ENCODE peak calls at places on chromosome 7, in nine cellular contexts. W, H, E, T, K, Y, J, N and S are unnamed samples.

GRCh38 chr7:99031496-99031895 is 112.4 kb downstream of the SMURF1 start:
- DNase-seq in K (no peak), W (no peak), Y (no peak), H (no peak), T (peak), J (no peak), E (no peak), N (no peak), S (no peak)

GRCh38 chr7:66950763-66951162 is 29.7 kb downstream of the TMEM248 start:
- DNase-seq in W (no peak), T (no peak), H (no peak), N (peak), Y (no peak), K (no peak), J (peak), E (peak), S (peak)

GRCh38 chr7:130486114-130486962 is 5.5 kb upstream of the MEST start:
- DNase-seq in J (peak), Y (peak), N (peak), E (no peak), W (no peak), H (peak), T (peak), K (peak), S (peak)

GRCh38 chr7:96723622-96724021 is 14.0 kb upstream of the SEM1 start:
- DNase-seq in J (no peak), W (no peak), K (no peak), E (peak), T (no peak), N (no peak), Y (peak), H (peak), S (peak)

GRCh38 chr7:47915066-47915976 is 32.9 kb downstream of the PKD1L1 start:
- DNase-seq in E (peak), Y (no peak), T (no peak), J (no peak), K (no peak), N (no peak), H (no peak), W (no peak), S (peak)

GRCh38 chr7:30752484-30752883 is 549 bp downstream of the INMT start:
- DNase-seq in N (no peak), E (no peak), J (no peak), W (no peak), T (no peak), Y (no peak), H (no peak), K (no peak), S (no peak)

GRCh38 chr7:122046402-122046801 is 97.6 kb downstream of the AASS start:
- DNase-seq in K (no peak), Y (no peak), N (no peak), T (no peak), E (no peak), J (no peak), H (no peak), W (no peak), S (no peak)

GRCh38 chr7:117942780-117943179 is 69.5 kb upstream of the CTTNBP2 start:
- DNase-seq in Y (no peak), J (no peak), K (no peak), E (no peak), W (no peak), H (no peak), N (no peak), T (no peak), S (no peak)

GRCh38 chr7:140261522-140261921 is 84.7 kb upstream of the KDM7A start:
- DNase-seq in W (no peak), N (no peak), Y (no peak), K (no peak), J (no peak), T (no peak), H (no peak), E (no peak), S (no peak)

GRCh38 chr7:71442492-71443196 is 310.7 kb downstream of the GALNT17 start:
- DNase-seq in N (no peak), J (no peak), K (no peak), E (no peak), T (no peak), Y (no peak), W (no peak), H (no peak), S (peak)

GRCh38 chr7:106462365-106462859 is 177.6 kb upstream of the NAMPT start:
- DNase-seq in K (no peak), E (no peak), Y (peak), T (no peak), J (no peak), H (peak), N (no peak), W (no peak), S (peak)

GRCh38 chr7:39534599-39534998 is 31.6 kb upstream of the YAE1 start:
- DNase-seq in H (no peak), J (no peak), T (no peak), E (no peak), N (no peak), Y (no peak), W (no peak), K (no peak), S (no peak)

GRCh38 chr7:151249034-151249731 is 689 bp upstream of the SMARCD3 start:
- DNase-seq in Y (no peak), W (no peak), H (no peak), J (peak), K (no peak), T (peak), E (peak), N (peak), S (peak)

GRCh38 chr7:130899071-130899451 is 165.1 kb upstream of the KLF14 start:
- DNase-seq in T (no peak), W (no peak), J (no peak), K (no peak), Y (no peak), N (no peak), E (no peak), H (no peak), S (no peak)

GRCh38 chr7:31192996-31193395 is 140.9 kb downstream of the ADCYAP1R1 start:
- DNase-seq in K (no peak), Y (peak), N (peak), W (no peak), E (peak), H (no peak), J (no peak), T (peak), S (peak)

GRCh38 chr7:3162286-3162685 is 118.6 kb upstream of the CARD11 start:
- DNase-seq in J (no peak), E (no peak), Y (no peak), N (no peak), K (no peak), T (no peak), H (no peak), W (no peak), S (peak)
- TF ChIP-seq CTCF in J (no peak), E (no peak), Y (no peak), N (no peak), K (no peak), T (no peak), H (no peak), W (peak), S (peak)

GRCh38 chr7:110131344-110131743 is 959.6 kb upstream of the LRRN3 start:
- DNase-seq in H (no peak), W (no peak), J (no peak), K (no peak), T (no peak), E (no peak), Y (no peak), N (no peak), S (no peak)

GRCh38 chr7:110129159-110129558 is 961.8 kb upstream of the LRRN3 start:
- DNase-seq in K (no peak), W (no peak), H (no peak), N (no peak), T (no peak), E (no peak), J (no peak), Y (no peak), S (no peak)

DNA sequence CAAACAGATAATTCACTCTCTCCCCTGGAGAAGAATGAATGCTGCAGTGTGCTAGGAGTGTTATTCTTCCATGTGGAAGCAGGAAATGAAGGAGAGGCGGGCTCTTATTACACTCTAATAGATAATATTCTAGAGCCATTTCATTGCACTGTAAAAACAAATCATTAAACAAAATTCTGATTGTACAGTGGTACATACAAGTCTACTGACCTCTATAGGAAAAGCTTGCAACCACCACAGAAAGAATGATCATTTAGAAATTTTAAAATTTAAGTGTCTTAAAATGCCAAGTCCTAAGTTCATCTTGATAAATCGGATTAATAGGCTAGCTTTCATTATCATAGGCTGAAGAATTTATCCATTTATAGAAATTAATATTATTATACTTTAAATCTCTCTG is 960.3 kb upstream of the LRRN3 start:
- DNase-seq in J (no peak), T (no peak), Y (no peak), K (no peak), E (peak), W (no peak), N (no peak), H (no peak), S (peak)
- TF ChIP-seq CTCF in J (no peak), T (no peak), Y (no peak), K (no peak), E (no peak), W (no peak), N (no peak), H (peak), S (peak)

GRCh38 chr7:127253289-127254162 is 785 bp upstream of the GRM8 start:
- DNase-seq in K (peak), Y (peak), W (peak), T (peak), E (peak), J (peak), H (no peak), N (peak), S (peak)
- TF ChIP-seq CTCF in K (peak), Y (peak), W (peak), T (peak), E (peak), J (peak), H (peak), N (peak), S (peak)

GRCh38 chr7:15725036-15725435 is 38.6 kb upstream of the MEOX2 start:
- DNase-seq in T (no peak), E (no peak), J (no peak), N (no peak), W (no peak), K (no peak), Y (no peak), H (no peak), S (no peak)
- TF ChIP-seq CTCF in T (no peak), E (no peak), J (no peak), N (no peak), W (no peak), K (no peak), Y (no peak), H (no peak), S (no peak)

GRCh38 chr7:107890962-107891618 is at the start of gene DLD:
- DNase-seq in Y (peak), N (peak), E (peak), W (peak), T (peak), J (peak), H (peak), K (peak), S (peak)
- TF ChIP-seq CTCF in Y (no peak), N (no peak), E (no peak), W (no peak), T (no peak), J (no peak), H (no peak), K (no peak), S (no peak)

GRCh38 chr7:24318326-24318725 is 34.3 kb downstream of the NPY start:
- DNase-seq in K (no peak), W (no peak), T (no peak), Y (peak), H (no peak), J (no peak), E (no peak), N (no peak), S (no peak)
- TF ChIP-seq CTCF in K (no peak), W (no peak), T (no peak), Y (no peak), H (peak), J (no peak), E (no peak), N (no peak), S (peak)

DNA sequence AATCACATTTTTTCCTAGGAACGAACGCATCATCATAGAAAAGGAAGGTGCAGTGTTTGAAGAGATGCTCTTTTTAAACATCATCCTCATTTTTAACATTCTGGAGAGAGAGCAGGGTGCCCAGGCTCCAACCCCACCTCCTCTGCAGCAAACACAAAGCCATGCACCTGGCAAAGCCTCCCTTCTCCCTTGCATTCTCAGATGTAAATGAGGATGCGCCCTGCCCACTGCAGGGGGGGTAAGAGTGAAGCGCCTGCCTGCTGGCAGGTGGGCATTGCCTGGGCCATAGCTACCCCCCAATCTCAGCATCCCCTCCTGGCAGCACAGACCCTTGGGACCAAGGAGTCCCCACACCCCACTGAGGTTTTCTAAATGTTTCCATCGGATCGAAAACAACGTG is 92.4 kb downstream of the PTPRN2 start:
- DNase-seq in J (no peak), N (no peak), T (no peak), Y (no peak), H (no peak), K (no peak), W (no peak), E (no peak), S (no peak)
- TF ChIP-seq CTCF in J (no peak), N (no peak), T (no peak), Y (no peak), H (no peak), K (no peak), W (no peak), E (no peak), S (no peak)

GRCh38 chr7:143901360-143901709 is 641 bp downstream of the TCAF1 start:
- DNase-seq in N (peak), J (peak), H (no peak), K (no peak), T (peak), E (peak), Y (peak), W (no peak), S (peak)
- TF ChIP-seq CTCF in N (no peak), J (no peak), H (no peak), K (no peak), T (no peak), E (no peak), Y (no peak), W (no peak), S (no peak)

DNA sequence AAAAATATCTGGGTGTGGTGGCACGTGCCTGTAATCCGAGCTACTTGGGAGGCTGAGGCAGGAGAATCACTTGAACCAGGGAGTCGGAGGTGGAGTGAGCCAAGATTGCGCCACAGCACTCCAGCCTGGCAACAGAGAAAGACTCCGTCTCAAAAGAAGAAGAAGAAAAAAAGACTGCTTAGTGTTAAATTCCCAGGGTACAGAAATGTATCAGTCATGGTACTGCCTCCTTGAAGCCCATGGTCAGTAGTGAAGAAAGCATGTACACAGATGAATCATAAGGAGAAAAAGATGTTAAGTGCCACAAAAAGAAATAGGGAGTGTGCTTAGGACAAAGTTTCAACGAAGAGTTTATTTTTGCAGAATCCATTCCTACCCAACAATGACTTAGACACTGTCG is 62.5 kb upstream of the KMT2E start:
- DNase-seq in N (no peak), Y (no peak), E (peak), W (no peak), K (no peak), H (no peak), T (no peak), J (no peak), S (peak)
- TF ChIP-seq CTCF in N (no peak), Y (no peak), E (no peak), W (no peak), K (no peak), H (no peak), T (no peak), J (no peak), S (no peak)